ENCODE peak calls at places on chromosome 20, in five cellular contexts. One of them, this sample, is unnamed.

GRCh38 chr20:31712564-31713311 is 9.9 kb downstream of the BCL2L1 start:
- DNase-seq in GM12864: no peak
- DNase-seq in fibroblast of mammary gland: peak; percentile 90
- DNase-seq in HFF-Myc: peak; percentile 70
- DNase-seq in astrocyte of the spinal cord: peak; percentile 87
- DNase-seq in this sample: peak; percentile 93

GRCh38 chr20:31966991-31967655 is 828 bp upstream of the XKR7 start:
- DNase-seq in GM12864: no peak
- DNase-seq in fibroblast of mammary gland: no peak
- DNase-seq in HFF-Myc: no peak
- DNase-seq in astrocyte of the spinal cord: no peak
- DNase-seq in this sample: no peak

GRCh38 chr20:58623579-58624473 is 27.3 kb upstream of the STX16 start:
- DNase-seq in GM12864: no peak
- DNase-seq in fibroblast of mammary gland: peak; percentile 94
- DNase-seq in HFF-Myc: peak; percentile 85
- DNase-seq in astrocyte of the spinal cord: peak; percentile 98
- DNase-seq in this sample: peak; percentile 94

GRCh38 chr20:62318411-62319345 is 15.9 kb downstream of the ADRM1 start:
- DNase-seq in GM12864: no peak
- DNase-seq in fibroblast of mammary gland: no peak
- DNase-seq in HFF-Myc: no peak
- DNase-seq in astrocyte of the spinal cord: no peak
- DNase-seq in this sample: no peak

GRCh38 chr20:46111028-46111835 is 6.9 kb upstream of the CD40 start:
- DNase-seq in GM12864: peak; percentile 85
- DNase-seq in fibroblast of mammary gland: peak; percentile 45
- DNase-seq in HFF-Myc: no peak
- DNase-seq in astrocyte of the spinal cord: no peak
- DNase-seq in this sample: no peak

GRCh38 chr20:46113071-46113470 is 5.0 kb upstream of the CD40 start:
- DNase-seq in GM12864: no peak
- DNase-seq in fibroblast of mammary gland: no peak
- DNase-seq in HFF-Myc: no peak
- DNase-seq in astrocyte of the spinal cord: no peak
- DNase-seq in this sample: no peak

GRCh38 chr20:52083627-52084232 is 107.8 kb downstream of the ZFP64 start:
- DNase-seq in GM12864: no peak
- DNase-seq in fibroblast of mammary gland: peak; percentile 74
- DNase-seq in HFF-Myc: peak; percentile 46
- DNase-seq in astrocyte of the spinal cord: peak; percentile 74
- DNase-seq in this sample: peak; percentile 83

GRCh38 chr20:39109933-39110818 is 148.0 kb downstream of the DHX35 start:
- DNase-seq in GM12864: no peak
- DNase-seq in fibroblast of mammary gland: no peak
- DNase-seq in HFF-Myc: no peak
- DNase-seq in astrocyte of the spinal cord: no peak
- DNase-seq in this sample: no peak

GRCh38 chr20:45911486-45912343 is at the start of gene PLTP:
- DNase-seq in GM12864: no peak
- DNase-seq in fibroblast of mammary gland: peak; percentile 48
- DNase-seq in HFF-Myc: no peak
- DNase-seq in astrocyte of the spinal cord: peak; percentile 75
- DNase-seq in this sample: peak; percentile 75

GRCh38 chr20:17710379-17711305 is 10.9 kb downstream of the BANF2 start:
- DNase-seq in GM12864: no peak
- DNase-seq in fibroblast of mammary gland: peak; percentile 28
- DNase-seq in HFF-Myc: no peak
- DNase-seq in astrocyte of the spinal cord: peak; percentile 20
- DNase-seq in this sample: peak; percentile 32

GRCh38 chr20:34364013-34364382 is 925 bp downstream of the ITCH start:
- DNase-seq in GM12864: no peak
- DNase-seq in fibroblast of mammary gland: peak; percentile 56
- DNase-seq in HFF-Myc: no peak
- DNase-seq in astrocyte of the spinal cord: peak; percentile 63
- DNase-seq in this sample: peak; percentile 59

GRCh38 chr20:956330-956951 is 40.3 kb upstream of the ANGPT4 start:
- DNase-seq in GM12864: peak; percentile 8
- DNase-seq in fibroblast of mammary gland: peak; percentile 55
- DNase-seq in HFF-Myc: peak; percentile 24
- DNase-seq in astrocyte of the spinal cord: peak; percentile 46
- DNase-seq in this sample: peak; percentile 65

GRCh38 chr20:31860431-31861345 is 9.6 kb downstream of the DUSP15 start:
- DNase-seq in GM12864: no peak
- DNase-seq in fibroblast of mammary gland: peak; percentile 63
- DNase-seq in HFF-Myc: no peak
- DNase-seq in astrocyte of the spinal cord: no peak
- DNase-seq in this sample: peak; percentile 27

GRCh38 chr20:62936996-62937352 is 973 bp upstream of the GID8 start:
- DNase-seq in GM12864: no peak
- DNase-seq in fibroblast of mammary gland: peak; percentile 62
- DNase-seq in HFF-Myc: no peak
- DNase-seq in astrocyte of the spinal cord: peak; percentile 66
- DNase-seq in this sample: peak; percentile 46

GRCh38 chr20:34515484-34516037 is 661 bp upstream of the DYNLRB1 start:
- DNase-seq in GM12864: peak; percentile 78
- DNase-seq in fibroblast of mammary gland: peak; percentile 43
- DNase-seq in HFF-Myc: no peak
- DNase-seq in astrocyte of the spinal cord: peak; percentile 52
- DNase-seq in this sample: peak; percentile 51

GRCh38 chr20:731891-732560 is 36.3 kb downstream of the SLC52A3 start:
- DNase-seq in GM12864: no peak
- DNase-seq in fibroblast of mammary gland: peak; percentile 10
- DNase-seq in HFF-Myc: no peak
- DNase-seq in astrocyte of the spinal cord: no peak
- DNase-seq in this sample: no peak

GRCh38 chr20:37524221-37524700 is 3.2 kb downstream of the NNAT start:
- DNase-seq in GM12864: no peak
- DNase-seq in fibroblast of mammary gland: no peak
- DNase-seq in HFF-Myc: no peak
- DNase-seq in astrocyte of the spinal cord: no peak
- DNase-seq in this sample: no peak

GRCh38 chr20:2892376-2892775 is 19.1 kb downstream of the PTPRA start:
- DNase-seq in GM12864: no peak
- DNase-seq in fibroblast of mammary gland: no peak
- DNase-seq in HFF-Myc: no peak
- DNase-seq in astrocyte of the spinal cord: no peak
- DNase-seq in this sample: no peak

GRCh38 chr20:50396623-50397022 is 113.6 kb upstream of the PTPN1 start:
- DNase-seq in GM12864: no peak
- DNase-seq in fibroblast of mammary gland: no peak
- DNase-seq in HFF-Myc: no peak
- DNase-seq in astrocyte of the spinal cord: no peak
- DNase-seq in this sample: no peak

GRCh38 chr20:24165336-24166126 is 177.0 kb upstream of the GGTLC1 start:
- DNase-seq in GM12864: no peak
- DNase-seq in fibroblast of mammary gland: no peak
- DNase-seq in HFF-Myc: no peak
- DNase-seq in astrocyte of the spinal cord: no peak
- DNase-seq in this sample: no peak

GRCh38 chr20:24166127-24166389 is 177.5 kb upstream of the GGTLC1 start:
- DNase-seq in GM12864: no peak
- DNase-seq in fibroblast of mammary gland: no peak
- DNase-seq in HFF-Myc: no peak
- DNase-seq in astrocyte of the spinal cord: no peak
- DNase-seq in this sample: no peak

GRCh38 chr20:24163501-24163900 is 174.9 kb upstream of the GGTLC1 start:
- DNase-seq in GM12864: no peak
- DNase-seq in fibroblast of mammary gland: no peak
- DNase-seq in HFF-Myc: no peak
- DNase-seq in astrocyte of the spinal cord: peak; percentile 10
- DNase-seq in this sample: no peak

GRCh38 chr20:24166412-24166811 is 177.8 kb upstream of the GGTLC1 start:
- DNase-seq in GM12864: no peak
- DNase-seq in fibroblast of mammary gland: no peak
- DNase-seq in HFF-Myc: no peak
- DNase-seq in astrocyte of the spinal cord: no peak
- DNase-seq in this sample: no peak

DNA sequence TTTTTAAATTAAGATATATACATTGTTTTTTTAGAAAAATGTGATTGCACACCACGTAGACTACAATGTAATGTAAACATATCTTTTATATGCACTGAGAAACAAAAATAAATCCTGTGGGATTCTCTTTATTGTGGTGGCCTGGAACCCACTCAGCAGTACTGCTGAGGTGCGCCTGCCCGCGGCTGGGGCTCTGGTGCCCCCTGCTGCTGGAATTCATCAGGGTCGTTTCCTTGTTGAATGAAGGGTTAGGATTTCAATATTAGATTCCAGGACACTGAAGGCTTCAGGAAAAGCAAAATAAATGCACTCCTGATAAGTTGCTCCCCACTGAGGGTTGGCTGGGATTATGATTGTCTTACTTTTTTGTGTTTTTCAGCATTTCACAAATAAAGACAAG is 175.8 kb upstream of the GGTLC1 start:
- DNase-seq in GM12864: no peak
- DNase-seq in fibroblast of mammary gland: no peak
- DNase-seq in HFF-Myc: no peak
- DNase-seq in astrocyte of the spinal cord: peak; percentile 5
- DNase-seq in this sample: peak; percentile 14
- TF ChIP-seq CTCF in GM12864: peak; percentile 50
- TF ChIP-seq CTCF in fibroblast of mammary gland: peak; percentile 14
- TF ChIP-seq CTCF in HFF-Myc: peak; percentile 33
- TF ChIP-seq CTCF in astrocyte of the spinal cord: peak; percentile 47
- TF ChIP-seq CTCF in this sample: peak; percentile 50

DNA sequence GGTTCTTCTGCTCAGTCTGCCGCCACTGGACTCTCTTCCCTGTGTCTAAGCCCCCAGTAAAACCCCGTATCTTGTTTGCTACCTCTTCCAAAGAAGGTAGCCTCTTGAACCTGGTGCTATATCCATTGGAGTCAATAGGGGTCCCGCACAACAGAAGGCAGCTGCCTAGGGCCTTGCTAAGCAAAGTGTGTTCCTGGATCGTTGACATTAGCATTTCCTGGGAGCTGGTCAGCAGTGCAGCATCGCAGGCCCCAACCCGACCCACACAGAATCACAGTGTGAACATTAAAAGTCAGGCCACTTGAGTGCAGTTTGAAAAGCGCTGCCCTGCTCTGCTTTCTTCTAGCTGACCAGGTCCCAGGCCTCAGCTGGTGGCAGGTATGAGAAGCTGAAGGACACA is 2.9 kb downstream of the ADA start:
- DNase-seq in GM12864: no peak
- DNase-seq in fibroblast of mammary gland: no peak
- DNase-seq in HFF-Myc: no peak
- DNase-seq in astrocyte of the spinal cord: no peak
- DNase-seq in this sample: no peak
- H3K4me3 ChIP-seq in GM12864: no peak overlapping the region
- H3K4me3 ChIP-seq in fibroblast of mammary gland: no peak overlapping the region
- H3K4me3 ChIP-seq in HFF-Myc: no peak overlapping the region
- H3K4me3 ChIP-seq in astrocyte of the spinal cord: no peak overlapping the region
- H3K4me3 ChIP-seq in this sample: no peak overlapping the region

GRCh38 chr20:56626367-56627121 is 2.6 kb upstream of the TFAP2C start:
- DNase-seq in GM12864: no peak
- DNase-seq in fibroblast of mammary gland: peak; percentile 41
- DNase-seq in HFF-Myc: no peak
- DNase-seq in astrocyte of the spinal cord: peak; percentile 25
- DNase-seq in this sample: no peak
- TF ChIP-seq CTCF in GM12864: peak; percentile 30
- TF ChIP-seq CTCF in fibroblast of mammary gland: peak; percentile 32
- TF ChIP-seq CTCF in HFF-Myc: peak; percentile 66
- TF ChIP-seq CTCF in astrocyte of the spinal cord: peak; percentile 50
- TF ChIP-seq CTCF in this sample: peak; percentile 12

DNA sequence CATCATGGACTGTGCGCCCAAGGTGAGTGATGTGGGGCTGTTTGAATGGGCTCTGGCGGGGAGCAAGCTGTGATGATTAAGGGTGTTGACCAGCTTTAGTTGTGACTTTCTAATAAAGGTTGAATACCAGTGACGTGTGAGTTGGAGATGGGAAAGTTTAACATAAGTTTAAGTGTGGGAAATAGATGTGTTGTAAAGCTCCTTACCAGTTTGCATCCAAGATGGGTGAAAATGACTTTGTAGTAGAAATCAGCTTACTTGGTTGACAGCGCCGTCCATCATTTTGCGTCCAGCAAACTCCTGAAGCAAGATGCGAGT is 372 bp downstream of the CASS4 start:
- DNase-seq in GM12864: no peak
- DNase-seq in fibroblast of mammary gland: no peak
- DNase-seq in HFF-Myc: no peak
- DNase-seq in astrocyte of the spinal cord: no peak
- DNase-seq in this sample: no peak
- H3K4me3 ChIP-seq in GM12864: no peak overlapping the region
- H3K4me3 ChIP-seq in fibroblast of mammary gland: no peak overlapping the region
- H3K4me3 ChIP-seq in HFF-Myc: peak overlapping the region; percentile 3
- H3K4me3 ChIP-seq in astrocyte of the spinal cord: peak overlapping the region; percentile 0
- H3K4me3 ChIP-seq in this sample: peak overlapping the region; percentile 40

DNA sequence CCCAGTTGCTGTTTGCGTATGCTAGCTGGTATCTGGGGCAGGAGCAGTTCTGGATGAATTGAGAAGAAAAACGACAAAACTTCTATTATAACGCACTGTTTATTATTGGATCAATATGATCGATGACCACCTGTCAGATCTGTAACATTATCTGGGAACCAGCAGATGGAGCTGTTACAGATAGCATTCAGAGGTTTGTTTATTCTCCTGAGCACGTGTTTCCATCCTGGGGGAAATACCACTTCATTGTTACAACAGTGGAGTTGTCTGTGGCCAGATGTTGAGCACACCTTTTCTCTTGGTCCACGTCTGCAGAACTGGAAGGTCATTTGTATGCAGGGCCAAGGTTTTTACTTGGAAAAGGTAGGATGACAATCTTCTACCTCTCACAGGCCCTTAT is 16.0 kb upstream of the NKX2-2 start:
- DNase-seq in GM12864: no peak
- DNase-seq in fibroblast of mammary gland: no peak
- DNase-seq in HFF-Myc: no peak
- DNase-seq in astrocyte of the spinal cord: no peak
- DNase-seq in this sample: no peak
- TF ChIP-seq CTCF in GM12864: peak; percentile 44
- TF ChIP-seq CTCF in fibroblast of mammary gland: peak; percentile 29
- TF ChIP-seq CTCF in HFF-Myc: peak; percentile 43
- TF ChIP-seq CTCF in astrocyte of the spinal cord: no peak
- TF ChIP-seq CTCF in this sample: peak; percentile 7

DNA sequence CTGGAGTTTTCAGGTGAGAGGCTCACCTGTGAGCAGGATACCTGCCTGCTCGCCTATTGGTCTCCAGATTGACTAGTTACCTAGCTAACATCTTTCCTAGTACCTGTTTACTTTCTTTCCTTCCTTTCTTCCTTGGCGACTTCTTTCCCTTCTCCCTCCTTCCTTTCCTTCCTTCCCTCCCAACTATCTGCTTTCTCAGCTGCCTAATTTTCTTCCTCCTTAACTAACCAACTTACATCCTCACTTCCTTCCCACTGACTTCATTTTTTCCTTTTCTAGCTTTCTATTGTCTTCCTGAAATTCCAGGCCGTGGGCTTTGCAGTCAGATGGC is 285 bp downstream of the SGK2 start:
- DNase-seq in GM12864: no peak
- DNase-seq in fibroblast of mammary gland: no peak
- DNase-seq in HFF-Myc: no peak
- DNase-seq in astrocyte of the spinal cord: no peak
- DNase-seq in this sample: no peak
- H3K4me3 ChIP-seq in GM12864: no peak overlapping the region
- H3K4me3 ChIP-seq in fibroblast of mammary gland: no peak overlapping the region
- H3K4me3 ChIP-seq in HFF-Myc: no peak overlapping the region
- H3K4me3 ChIP-seq in astrocyte of the spinal cord: no peak overlapping the region
- H3K4me3 ChIP-seq in this sample: no peak overlapping the region

GRCh38 chr20:19953606-19954005 is 63.6 kb upstream of the NAA20 start:
- DNase-seq in GM12864: no peak
- DNase-seq in fibroblast of mammary gland: no peak
- DNase-seq in HFF-Myc: no peak
- DNase-seq in astrocyte of the spinal cord: no peak
- DNase-seq in this sample: no peak
- TF ChIP-seq CTCF in GM12864: no peak
- TF ChIP-seq CTCF in fibroblast of mammary gland: no peak
- TF ChIP-seq CTCF in HFF-Myc: no peak
- TF ChIP-seq CTCF in astrocyte of the spinal cord: no peak
- TF ChIP-seq CTCF in this sample: no peak

GRCh38 chr20:47784599-47785320 is 521 bp downstream of the SULF2 start:
- DNase-seq in GM12864: no peak
- DNase-seq in fibroblast of mammary gland: peak; percentile 32
- DNase-seq in HFF-Myc: no peak
- DNase-seq in astrocyte of the spinal cord: peak; percentile 35
- DNase-seq in this sample: peak; percentile 67
- H3K4me3 ChIP-seq in GM12864: peak overlapping the region; percentile 24
- H3K4me3 ChIP-seq in fibroblast of mammary gland: peak overlapping the region; percentile 20
- H3K4me3 ChIP-seq in HFF-Myc: peak overlapping the region; percentile 64
- H3K4me3 ChIP-seq in astrocyte of the spinal cord: peak overlapping the region; percentile 40
- H3K4me3 ChIP-seq in this sample: peak overlapping the region; percentile 70